ENCODE peak calls at places on chromosomes 5 and 9, in five cellular contexts. Z is amygdala, A is neural progenitor cell, K is SHP77, J is left ventricle myocardium superior. W is an unnamed sample.

GRCh38 chr9:84122572-84122971 is 142.0 kb downstream of the RMI1 start:
- DNase-seq in K (no peak), J (no peak), A (no peak), Z (no peak), W (no peak)

GRCh38 chr9:111107141-111107540 is 68.9 kb upstream of the LPAR1 start:
- DNase-seq in K (no peak), Z (no peak), J (no peak), A (no peak), W (no peak)

GRCh38 chr9:32419921-32420320 is 35.5 kb downstream of the ACO1 start:
- DNase-seq in J (no peak), A (no peak), K (no peak), Z (no peak), W (peak)

GRCh38 chr5:64384761-64385160 is 121.1 kb upstream of the RGS7BP start:
- DNase-seq in A (peak), K (peak), J (no peak), Z (no peak), W (no peak)

GRCh38 chr9:14710804-14711203 is 11.7 kb downstream of the CER1 start:
- DNase-seq in J (no peak), Z (no peak), A (no peak), K (no peak), W (no peak)

GRCh38 chr5:103385722-103386121 is 127.2 kb downstream of the MACIR start:
- DNase-seq in Z (no peak), K (no peak), J (no peak), A (peak), W (no peak)

GRCh38 chr9:17401858-17402257 is 177.0 kb upstream of the SH3GL2 start:
- DNase-seq in A (no peak), J (no peak), Z (no peak), K (no peak), W (no peak)

GRCh38 chr9:94002316-94003140 is 47.4 kb upstream of the BARX1 start:
- DNase-seq in Z (no peak), A (peak), K (peak), J (no peak), W (no peak)

GRCh38 chr5:1736889-1737711 is 62.5 kb downstream of the MRPL36 start:
- DNase-seq in J (no peak), Z (no peak), K (no peak), A (no peak), W (no peak)

GRCh38 chr5:41794478-41794877 is 75.7 kb downstream of the OXCT1 start:
- DNase-seq in J (no peak), Z (no peak), K (peak), A (no peak), W (no peak)

W was measured in cerebellar nuclear complex.